ENCODE peak calls at places on chromosomes 11 and 22, in ten cellular contexts. One of them, this sample, is unnamed.

GRCh38 chr11:77250881-77251640 is 50.4 kb downstream of the GDPD4 start:
- DNase-seq in RCC 7860: peak
- DNase-seq in fibroblast of pulmonary artery: peak
- DNase-seq in right cardiac atrium: no peak
- DNase-seq in left ventricle myocardium inferior: no peak
- DNase-seq in AG09309: no peak
- DNase-seq in natural killer cell: no peak
- DNase-seq in cardiac muscle cell: peak
- DNase-seq in epithelial cell of esophagus: peak
- DNase-seq in activated CD8-positive, alpha-beta memory T cell treated with anti-CD3 and anti-CD28 coated beads, Interleukin-2, amount 50 U/mL, for 4 hours: no peak
- DNase-seq in this sample: peak

GRCh38 chr22:46956498-46957215 is 194.2 kb downstream of the TBC1D22A start:
- DNase-seq in cardiac muscle cell: no peak
- DNase-seq in right cardiac atrium: no peak
- DNase-seq in RCC 7860: no peak
- DNase-seq in left ventricle myocardium inferior: no peak
- DNase-seq in epithelial cell of esophagus: no peak
- DNase-seq in natural killer cell: no peak
- DNase-seq in activated CD8-positive, alpha-beta memory T cell treated with anti-CD3 and anti-CD28 coated beads, Interleukin-2, amount 50 U/mL, for 4 hours: no peak
- DNase-seq in fibroblast of pulmonary artery: no peak
- DNase-seq in AG09309: no peak
- DNase-seq in this sample: no peak

GRCh38 chr11:1841511-1842148 is 2.8 kb downstream of the TNNI2 start:
- DNase-seq in natural killer cell: no peak
- DNase-seq in epithelial cell of esophagus: no peak
- DNase-seq in AG09309: no peak
- DNase-seq in left ventricle myocardium inferior: peak
- DNase-seq in fibroblast of pulmonary artery: no peak
- DNase-seq in right cardiac atrium: peak
- DNase-seq in RCC 7860: no peak
- DNase-seq in activated CD8-positive, alpha-beta memory T cell treated with anti-CD3 and anti-CD28 coated beads, Interleukin-2, amount 50 U/mL, for 4 hours: no peak
- DNase-seq in cardiac muscle cell: no peak
- DNase-seq in this sample: no peak

GRCh38 chr11:61109671-61110070 is 7.4 kb downstream of the CD5 start:
- DNase-seq in right cardiac atrium: no peak
- DNase-seq in RCC 7860: no peak
- DNase-seq in AG09309: no peak
- DNase-seq in fibroblast of pulmonary artery: no peak
- DNase-seq in left ventricle myocardium inferior: no peak
- DNase-seq in cardiac muscle cell: no peak
- DNase-seq in activated CD8-positive, alpha-beta memory T cell treated with anti-CD3 and anti-CD28 coated beads, Interleukin-2, amount 50 U/mL, for 4 hours: no peak
- DNase-seq in epithelial cell of esophagus: no peak
- DNase-seq in natural killer cell: no peak
- DNase-seq in this sample: no peak

GRCh38 chr11:8735094-8735493 is 52.5 kb downstream of the RPL27A start:
- DNase-seq in left ventricle myocardium inferior: no peak
- DNase-seq in cardiac muscle cell: no peak
- DNase-seq in activated CD8-positive, alpha-beta memory T cell treated with anti-CD3 and anti-CD28 coated beads, Interleukin-2, amount 50 U/mL, for 4 hours: no peak
- DNase-seq in epithelial cell of esophagus: no peak
- DNase-seq in AG09309: no peak
- DNase-seq in fibroblast of pulmonary artery: no peak
- DNase-seq in RCC 7860: no peak
- DNase-seq in natural killer cell: no peak
- DNase-seq in right cardiac atrium: no peak
- DNase-seq in this sample: no peak

GRCh38 chr22:29883045-29883830 is at the start of gene MTMR3:
- DNase-seq in epithelial cell of esophagus: peak
- DNase-seq in natural killer cell: peak
- DNase-seq in activated CD8-positive, alpha-beta memory T cell treated with anti-CD3 and anti-CD28 coated beads, Interleukin-2, amount 50 U/mL, for 4 hours: peak
- DNase-seq in RCC 7860: peak
- DNase-seq in left ventricle myocardium inferior: peak
- DNase-seq in AG09309: peak
- DNase-seq in cardiac muscle cell: peak
- DNase-seq in fibroblast of pulmonary artery: peak
- DNase-seq in right cardiac atrium: peak
- DNase-seq in this sample: peak

GRCh38 chr11:4697583-4697982 is at the start of gene OR51E2:
- DNase-seq in epithelial cell of esophagus: peak
- DNase-seq in right cardiac atrium: no peak
- DNase-seq in left ventricle myocardium inferior: no peak
- DNase-seq in natural killer cell: no peak
- DNase-seq in cardiac muscle cell: no peak
- DNase-seq in activated CD8-positive, alpha-beta memory T cell treated with anti-CD3 and anti-CD28 coated beads, Interleukin-2, amount 50 U/mL, for 4 hours: no peak
- DNase-seq in fibroblast of pulmonary artery: peak
- DNase-seq in RCC 7860: no peak
- DNase-seq in AG09309: no peak
- DNase-seq in this sample: peak

GRCh38 chr11:17142450-17142849 is 65.0 kb upstream of the RPS13 start:
- DNase-seq in right cardiac atrium: no peak
- DNase-seq in RCC 7860: no peak
- DNase-seq in epithelial cell of esophagus: no peak
- DNase-seq in AG09309: no peak
- DNase-seq in natural killer cell: no peak
- DNase-seq in cardiac muscle cell: no peak
- DNase-seq in fibroblast of pulmonary artery: no peak
- DNase-seq in left ventricle myocardium inferior: no peak
- DNase-seq in activated CD8-positive, alpha-beta memory T cell treated with anti-CD3 and anti-CD28 coated beads, Interleukin-2, amount 50 U/mL, for 4 hours: no peak
- DNase-seq in this sample: no peak

GRCh38 chr11:116042125-116042524 is 537.9 kb upstream of the CADM1 start:
- DNase-seq in RCC 7860: no peak
- DNase-seq in fibroblast of pulmonary artery: no peak
- DNase-seq in right cardiac atrium: no peak
- DNase-seq in activated CD8-positive, alpha-beta memory T cell treated with anti-CD3 and anti-CD28 coated beads, Interleukin-2, amount 50 U/mL, for 4 hours: no peak
- DNase-seq in cardiac muscle cell: no peak
- DNase-seq in natural killer cell: no peak
- DNase-seq in left ventricle myocardium inferior: no peak
- DNase-seq in epithelial cell of esophagus: no peak
- DNase-seq in AG09309: no peak
- DNase-seq in this sample: no peak

GRCh38 chr22:35072939-35073338 is 7.0 kb downstream of the ISX start:
- DNase-seq in RCC 7860: peak
- DNase-seq in left ventricle myocardium inferior: no peak
- DNase-seq in AG09309: no peak
- DNase-seq in natural killer cell: no peak
- DNase-seq in right cardiac atrium: no peak
- DNase-seq in fibroblast of pulmonary artery: peak
- DNase-seq in cardiac muscle cell: peak
- DNase-seq in activated CD8-positive, alpha-beta memory T cell treated with anti-CD3 and anti-CD28 coated beads, Interleukin-2, amount 50 U/mL, for 4 hours: no peak
- DNase-seq in epithelial cell of esophagus: peak
- DNase-seq in this sample: peak

GRCh38 chr22:31646186-31647019 is 15.6 kb downstream of the PISD start:
- DNase-seq in cardiac muscle cell: peak
- DNase-seq in left ventricle myocardium inferior: no peak
- DNase-seq in AG09309: peak
- DNase-seq in RCC 7860: peak
- DNase-seq in activated CD8-positive, alpha-beta memory T cell treated with anti-CD3 and anti-CD28 coated beads, Interleukin-2, amount 50 U/mL, for 4 hours: peak
- DNase-seq in right cardiac atrium: no peak
- DNase-seq in fibroblast of pulmonary artery: peak
- DNase-seq in epithelial cell of esophagus: peak
- DNase-seq in natural killer cell: no peak
- DNase-seq in this sample: peak

GRCh38 chr22:48821346-48822186 is 1006.1 kb downstream of the BRD1 start:
- DNase-seq in fibroblast of pulmonary artery: no peak
- DNase-seq in cardiac muscle cell: no peak
- DNase-seq in RCC 7860: no peak
- DNase-seq in activated CD8-positive, alpha-beta memory T cell treated with anti-CD3 and anti-CD28 coated beads, Interleukin-2, amount 50 U/mL, for 4 hours: no peak
- DNase-seq in AG09309: no peak
- DNase-seq in right cardiac atrium: no peak
- DNase-seq in left ventricle myocardium inferior: no peak
- DNase-seq in epithelial cell of esophagus: no peak
- DNase-seq in natural killer cell: no peak
- DNase-seq in this sample: no peak

GRCh38 chr11:70468256-70469230 is 70.2 kb downstream of the CTTN start:
- DNase-seq in natural killer cell: no peak
- DNase-seq in left ventricle myocardium inferior: no peak
- DNase-seq in cardiac muscle cell: peak
- DNase-seq in fibroblast of pulmonary artery: no peak
- DNase-seq in AG09309: no peak
- DNase-seq in right cardiac atrium: no peak
- DNase-seq in RCC 7860: no peak
- DNase-seq in activated CD8-positive, alpha-beta memory T cell treated with anti-CD3 and anti-CD28 coated beads, Interleukin-2, amount 50 U/mL, for 4 hours: no peak
- DNase-seq in epithelial cell of esophagus: no peak
- DNase-seq in this sample: no peak

GRCh38 chr11:70746351-70746750 is 348.0 kb downstream of the CTTN start:
- DNase-seq in RCC 7860: no peak
- DNase-seq in epithelial cell of esophagus: no peak
- DNase-seq in activated CD8-positive, alpha-beta memory T cell treated with anti-CD3 and anti-CD28 coated beads, Interleukin-2, amount 50 U/mL, for 4 hours: no peak
- DNase-seq in left ventricle myocardium inferior: peak
- DNase-seq in natural killer cell: no peak
- DNase-seq in cardiac muscle cell: no peak
- DNase-seq in fibroblast of pulmonary artery: no peak
- DNase-seq in AG09309: no peak
- DNase-seq in right cardiac atrium: no peak
- DNase-seq in this sample: no peak

GRCh38 chr11:64619196-64619595 is 28.2 kb downstream of the SLC22A12 start:
- DNase-seq in cardiac muscle cell: no peak
- DNase-seq in RCC 7860: no peak
- DNase-seq in fibroblast of pulmonary artery: no peak
- DNase-seq in AG09309: no peak
- DNase-seq in left ventricle myocardium inferior: no peak
- DNase-seq in natural killer cell: no peak
- DNase-seq in activated CD8-positive, alpha-beta memory T cell treated with anti-CD3 and anti-CD28 coated beads, Interleukin-2, amount 50 U/mL, for 4 hours: no peak
- DNase-seq in epithelial cell of esophagus: no peak
- DNase-seq in right cardiac atrium: no peak
- DNase-seq in this sample: no peak

GRCh38 chr11:134652586-134653255 is 240.7 kb upstream of the B3GAT1 start:
- DNase-seq in cardiac muscle cell: no peak
- DNase-seq in AG09309: no peak
- DNase-seq in left ventricle myocardium inferior: no peak
- DNase-seq in fibroblast of pulmonary artery: no peak
- DNase-seq in natural killer cell: peak
- DNase-seq in activated CD8-positive, alpha-beta memory T cell treated with anti-CD3 and anti-CD28 coated beads, Interleukin-2, amount 50 U/mL, for 4 hours: no peak
- DNase-seq in right cardiac atrium: no peak
- DNase-seq in RCC 7860: no peak
- DNase-seq in epithelial cell of esophagus: no peak
- DNase-seq in this sample: no peak

GRCh38 chr11:2944953-2945756 is 15.9 kb upstream of the PHLDA2 start:
- DNase-seq in left ventricle myocardium inferior: peak
- DNase-seq in activated CD8-positive, alpha-beta memory T cell treated with anti-CD3 and anti-CD28 coated beads, Interleukin-2, amount 50 U/mL, for 4 hours: no peak
- DNase-seq in RCC 7860: no peak
- DNase-seq in fibroblast of pulmonary artery: peak
- DNase-seq in cardiac muscle cell: peak
- DNase-seq in AG09309: peak
- DNase-seq in epithelial cell of esophagus: peak
- DNase-seq in right cardiac atrium: peak
- DNase-seq in natural killer cell: no peak
- DNase-seq in this sample: peak

GRCh38 chr11:19345848-19346681 is 105.3 kb upstream of the E2F8 start:
- DNase-seq in left ventricle myocardium inferior: peak
- DNase-seq in fibroblast of pulmonary artery: peak
- DNase-seq in AG09309: no peak
- DNase-seq in RCC 7860: no peak
- DNase-seq in cardiac muscle cell: peak
- DNase-seq in epithelial cell of esophagus: no peak
- DNase-seq in right cardiac atrium: peak
- DNase-seq in activated CD8-positive, alpha-beta memory T cell treated with anti-CD3 and anti-CD28 coated beads, Interleukin-2, amount 50 U/mL, for 4 hours: no peak
- DNase-seq in natural killer cell: no peak
- DNase-seq in this sample: no peak